ENCODE peak calls at places on chromosome 21, in four cellular contexts. N, T, L and D are unnamed samples.

GRCh38 chr21:42607525-42608102 is 45.8 kb upstream of the PDE9A start:
- DNase-seq in N (no peak), L (no peak), T (no peak), D (no peak)

GRCh38 chr21:45459171-45460010 is 54.4 kb downstream of the COL18A1 start:
- DNase-seq in T (no peak), N (no peak), L (no peak), D (no peak)

GRCh38 chr21:41362605-41363369 is 960 bp downstream of the MX2 start:
- DNase-seq in N (no peak), L (no peak), T (no peak), D (peak)

GRCh38 chr21:42171091-42172053 is 47.6 kb upstream of the ABCG1 start:
- DNase-seq in N (no peak), T (peak), L (no peak), D (peak)

GRCh38 chr21:37380349-37381323 is 14.1 kb downstream of the DYRK1A start:
- DNase-seq in T (no peak), N (peak), L (no peak), D (no peak)

GRCh38 chr21:41900401-41900800 is 21.3 kb upstream of the PRDM15 start:
- DNase-seq in T (no peak), N (no peak), L (no peak), D (no peak)

GRCh38 chr21:29299906-29300546 is 1.3 kb downstream of the BACH1 start:
- DNase-seq in N (peak), L (peak), T (peak), D (peak)

GRCh38 chr21:16588433-16588860 is 858.7 kb downstream of the USP25 start:
- DNase-seq in T (peak), L (peak), N (peak), D (peak)

GRCh38 chr21:29382029-29382654 is 83.4 kb downstream of the BACH1 start:
- DNase-seq in N (peak), L (no peak), T (no peak), D (no peak)

GRCh38 chr21:39020751-39021474 is 162.3 kb downstream of the PSMG1 start:
- DNase-seq in L (peak), N (peak), T (no peak), D (peak)

GRCh38 chr21:31335957-31336738 is 7.9 kb downstream of the TIAM1 start:
- DNase-seq in L (no peak), N (peak), T (no peak), D (no peak)

GRCh38 chr21:45116066-45116465 is 41.7 kb downstream of the ADARB1 start:
- DNase-seq in T (no peak), L (no peak), N (no peak), D (no peak)

GRCh38 chr21:15289896-15290841 is 225.4 kb upstream of the NRIP1 start:
- DNase-seq in T (peak), L (peak), N (peak), D (no peak)

GRCh38 chr21:30463713-30464112 is 16.5 kb downstream of the KRTAP19-1 start:
- DNase-seq in N (peak), T (no peak), L (no peak), D (no peak)

GRCh38 chr21:29920938-29921337 is 18.9 kb downstream of the GRIK1 start:
- DNase-seq in N (no peak), L (no peak), T (no peak), D (no peak)

GRCh38 chr21:18222346-18222745 is 22.3 kb upstream of the CHODL start:
- DNase-seq in N (no peak), L (no peak), T (no peak), D (no peak)

GRCh38 chr21:36260030-36260787 is 59.8 kb upstream of the MORC3 start:
- DNase-seq in T (peak), N (peak), L (no peak), D (no peak)

GRCh38 chr21:18549214-18549905 is 145.8 kb upstream of the TMPRSS15 start:
- DNase-seq in L (no peak), T (no peak), N (no peak), D (no peak)

GRCh38 chr21:34693192-34693810 is 24.5 kb downstream of the CLIC6 start:
- DNase-seq in L (no peak), T (peak), N (peak), D (no peak)

GRCh38 chr21:42777064-42777756 is 102.1 kb downstream of the WDR4 start:
- DNase-seq in L (peak), T (no peak), N (no peak), D (no peak)

GRCh38 chr21:16496594-16496993 is 766.8 kb downstream of the USP25 start:
- DNase-seq in T (no peak), N (no peak), L (no peak), D (no peak)

GRCh38 chr21:42688226-42688840 is 34.9 kb downstream of the PDE9A start:
- DNase-seq in T (no peak), N (no peak), L (no peak), D (no peak)

GRCh38 chr21:45846373-45847160 is 135.0 kb upstream of the COL6A1 start:
- DNase-seq in L (no peak), T (no peak), N (no peak), D (peak)

GRCh38 chr21:45074048-45074817 is at the start of gene ADARB1:
- DNase-seq in T (peak), L (peak), N (peak), D (peak)

GRCh38 chr21:32921632-32922230 is 104.0 kb upstream of the OLIG2 start:
- DNase-seq in T (no peak), L (peak), N (no peak), D (no peak)

GRCh38 chr21:41510500-41510899 is 2.5 kb upstream of the TMPRSS2 start:
- DNase-seq in T (no peak), N (no peak), L (no peak), D (no peak)

GRCh38 chr21:25334046-25334730 is 273.1 kb downstream of the MRPL39 start:
- DNase-seq in N (peak), L (no peak), T (no peak), D (no peak)

GRCh38 chr21:38787461-38788274 is 18.1 kb upstream of the ETS2 start:
- DNase-seq in T (no peak), N (peak), L (no peak), D (no peak)

GRCh38 chr21:38506606-38507331 is 8.5 kb upstream of the ERG start:
- DNase-seq in T (no peak), N (no peak), L (no peak), D (no peak)